ENCODE peak calls at places on chromosomes 2 and 18, in five cellular contexts. F is posterior vena cava; T is activated CD4-positive, alpha-beta T cell treated with anti-CD3 and anti-CD28 coated beads, Interleukin-2, amount 50 U/mL, for 1 hour; G is A549; U is LoVo. W is an unnamed sample.
A peak's percentile ranks its signal among the peaks of the same experiment; 100 is the strongest.

GRCh38 chr2:159186462-159186861 is 100.0 kb downstream of the WDSUB1 start:
- DNase-seq in T (no peak), F (no peak), G (no peak), U (no peak), W (no peak)

GRCh38 chr2:69638630-69639029 is 4.9 kb downstream of the AAK1 start:
- DNase-seq in U (no peak), T (no peak), G (no peak), F (no peak), W (no peak)

GRCh38 chr2:23696163-23697045 is 230.5 kb downstream of the ATAD2B start:
- DNase-seq in T (no peak), F (peak; percentile 69), U (no peak), G (no peak), W (no peak)

GRCh38 chr18:25921677-25922421 is 168.6 kb downstream of the SS18 start:
- DNase-seq in F (no peak), G (peak; percentile 47), T (peak; percentile 9), U (peak; percentile 8), W (peak; percentile 52)

GRCh38 chr2:201939366-201939985 is 94.2 kb upstream of the FZD7 start:
- DNase-seq in G (no peak), U (no peak), F (no peak), T (no peak), W (no peak)

GRCh38 chr2:209671280-209671679 is 100.4 kb upstream of the UNC80 start:
- DNase-seq in U (no peak), G (no peak), F (no peak), T (no peak), W (no peak)

GRCh38 chr2:96843538-96844268 is at the start of gene ANKRD23:
- DNase-seq in G (no peak), T (no peak), U (no peak), F (no peak), W (no peak)

GRCh38 chr2:216572582-216573578 is 60.3 kb upstream of the IGFBP2 start:
- DNase-seq in F (peak; percentile 91), U (no peak), T (no peak), G (no peak), W (peak; percentile 55)

GRCh38 chr2:57453929-57454328 is 592.7 kb upstream of the VRK2 start:
- DNase-seq in G (no peak), U (no peak), F (no peak), T (no peak), W (no peak)

GRCh38 chr2:94984964-94985575 is 40.4 kb upstream of the MAL start:
- DNase-seq in T (no peak), F (peak; percentile 68), U (no peak), G (no peak), W (no peak)

GRCh38 chr18:44130365-44130942 is 550.2 kb upstream of the SETBP1 start:
- DNase-seq in F (no peak), G (peak; percentile 3), T (no peak), U (no peak), W (peak; percentile 54)

GRCh38 chr2:164737612-164738081 is 104.0 kb downstream of the COBLL1 start:
- DNase-seq in G (peak; percentile 66), U (peak; percentile 80), T (no peak), F (peak; percentile 79), W (peak; percentile 79)

GRCh38 chr2:39664478-39664877 is 1.2 kb upstream of the TMEM178A start:
- DNase-seq in F (no peak), U (no peak), G (no peak), T (no peak), W (no peak)

GRCh38 chr18:57430166-57430958 is 4.8 kb upstream of the ONECUT2 start:
- DNase-seq in F (no peak), U (no peak), G (no peak), T (no peak), W (no peak)

GRCh38 chr2:163604941-163605555 is 130.8 kb downstream of the FIGN start:
- DNase-seq in T (no peak), U (no peak), G (no peak), F (no peak), W (peak; percentile 11)

W was measured in AG20443.